ENCODE peak calls at places on chromosomes 3 and 15, in ten cellular contexts. G is H9; W is SK-N-MC; H is caudate nucleus; U is lung; Z is aorta; M is GM23338; N is CD8-positive, alpha-beta memory T cell; A is MM.1S; P is uterus. T is an unnamed sample.

GRCh38 chr3:29976871-29977270 is 629.5 kb upstream of the TGFBR2 start:
- DNase-seq in G (no peak), W (no peak), H (no peak), U (no peak), Z (no peak), M (no peak), N (no peak), A (no peak), P (no peak), T (no peak)

GRCh38 chr15:46892621-46893160 is 824.6 kb upstream of the SEMA6D start:
- DNase-seq in G (no peak), W (no peak), H (no peak), U (no peak), Z (no peak), M (no peak), N (no peak), A (no peak), P (no peak), T (peak)

GRCh38 chr3:14383753-14384152 is 18.7 kb upstream of the SLC6A6 start:
- DNase-seq in G (no peak), W (no peak), H (no peak), U (no peak), Z (no peak), M (no peak), N (no peak), A (no peak), P (no peak), T (no peak)

GRCh38 chr15:80595391-80595790 is 99.7 kb upstream of the ABHD17C start:
- DNase-seq in G (no peak), W (no peak), H (no peak), U (no peak), Z (no peak), M (no peak), N (no peak), A (no peak), P (no peak), T (no peak)

GRCh38 chr3:36701903-36702374 is 62.4 kb downstream of the DCLK3 start:
- DNase-seq in G (no peak), W (no peak), H (no peak), U (no peak), Z (no peak), M (no peak), N (no peak), A (no peak), P (no peak), T (no peak)

GRCh38 chr3:58776231-58776630 is 109.7 kb upstream of the FAM3D start:
- DNase-seq in G (no peak), W (no peak), H (no peak), U (no peak), Z (no peak), M (peak), N (no peak), A (no peak), P (no peak), T (no peak)

GRCh38 chr15:76196949-76197315 is 114.3 kb downstream of the ETFA start:
- DNase-seq in G (no peak), W (no peak), H (no peak), U (no peak), Z (peak), M (no peak), N (no peak), A (no peak), P (no peak), T (no peak)

GRCh38 chr3:152452318-152452717 is 183.6 kb downstream of the MBNL1 start:
- DNase-seq in G (no peak), W (no peak), H (no peak), U (peak), Z (no peak), M (no peak), N (no peak), A (no peak), P (no peak), T (peak)

GRCh38 chr3:120846073-120846472 is 61.9 kb upstream of the STXBP5L start:
- DNase-seq in G (peak), W (no peak), H (no peak), U (no peak), Z (no peak), M (peak), N (no peak), A (no peak), P (no peak), T (no peak)

GRCh38 chr3:5796541-5796940 is 609.0 kb downstream of the EDEM1 start:
- DNase-seq in G (no peak), W (no peak), H (no peak), U (no peak), Z (no peak), M (no peak), N (no peak), A (no peak), P (no peak), T (peak)

GRCh38 chr15:99424978-99425665 is 140.7 kb upstream of the MEF2A start:
- DNase-seq in G (no peak), W (no peak), H (no peak), U (no peak), Z (peak), M (no peak), N (no peak), A (no peak), P (peak), T (peak)

GRCh38 chr3:148042663-148043445 is 633.7 kb downstream of the ZIC1 start:
- DNase-seq in G (no peak), W (no peak), H (no peak), U (no peak), Z (no peak), M (no peak), N (no peak), A (no peak), P (no peak), T (no peak)

GRCh38 chr3:129481783-129482332 is 41.8 kb downstream of the IFT122 start:
- DNase-seq in G (no peak), W (no peak), H (no peak), U (peak), Z (peak), M (peak), N (peak), A (no peak), P (peak), T (no peak)

GRCh38 chr3:48306860-48307530 is 26.5 kb downstream of the SPINK8 start:
- DNase-seq in G (no peak), W (no peak), H (no peak), U (no peak), Z (no peak), M (no peak), N (no peak), A (no peak), P (no peak), T (no peak)

GRCh38 chr15:84731774-84732173 is 15.8 kb upstream of the SEC11A start:
- DNase-seq in G (no peak), W (no peak), H (no peak), U (no peak), Z (no peak), M (no peak), N (no peak), A (no peak), P (no peak), T (no peak)

GRCh38 chr3:169894110-169894509 is 17.3 kb upstream of the SAMD7 start:
- DNase-seq in G (no peak), W (no peak), H (no peak), U (no peak), Z (no peak), M (no peak), N (no peak), A (no peak), P (no peak), T (peak)

GRCh38 chr15:52282418-52282817 is 13.2 kb downstream of the MYO5C start:
- DNase-seq in G (no peak), W (no peak), H (no peak), U (no peak), Z (no peak), M (no peak), N (no peak), A (no peak), P (no peak), T (no peak)

GRCh38 chr3:157282261-157283191 is 122.6 kb upstream of the CCNL1 start:
- DNase-seq in G (no peak), W (peak), H (no peak), U (no peak), Z (no peak), M (no peak), N (no peak), A (no peak), P (peak), T (peak)

GRCh38 chr15:49045691-49046112 is 544 bp downstream of the SECISBP2L start:
- DNase-seq in G (no peak), W (no peak), H (no peak), U (peak), Z (no peak), M (peak), N (no peak), A (peak), P (no peak), T (peak)

GRCh38 chr3:69787436-69788168 is 48.3 kb downstream of the MITF start:
- DNase-seq in G (no peak), W (no peak), H (no peak), U (no peak), Z (no peak), M (no peak), N (no peak), A (no peak), P (no peak), T (peak)

GRCh38 chr3:69791111-69791510 is 51.8 kb downstream of the MITF start:
- DNase-seq in G (no peak), W (peak), H (no peak), U (peak), Z (peak), M (no peak), N (no peak), A (no peak), P (peak), T (peak)

GRCh38 chr3:69786854-69787253 is 47.6 kb downstream of the MITF start:
- DNase-seq in G (no peak), W (no peak), H (no peak), U (no peak), Z (no peak), M (no peak), N (no peak), A (no peak), P (no peak), T (no peak)

GRCh38 chr3:69791919-69792399 is 52.7 kb downstream of the MITF start:
- DNase-seq in G (no peak), W (no peak), H (no peak), U (no peak), Z (no peak), M (peak), N (no peak), A (no peak), P (no peak), T (peak)
- H3K27ac ChIP-seq in G (no peak), W (peak), H (peak), U (peak), Z (no peak), M (no peak), N (peak), A (no peak), P (peak), T (peak)

DNA sequence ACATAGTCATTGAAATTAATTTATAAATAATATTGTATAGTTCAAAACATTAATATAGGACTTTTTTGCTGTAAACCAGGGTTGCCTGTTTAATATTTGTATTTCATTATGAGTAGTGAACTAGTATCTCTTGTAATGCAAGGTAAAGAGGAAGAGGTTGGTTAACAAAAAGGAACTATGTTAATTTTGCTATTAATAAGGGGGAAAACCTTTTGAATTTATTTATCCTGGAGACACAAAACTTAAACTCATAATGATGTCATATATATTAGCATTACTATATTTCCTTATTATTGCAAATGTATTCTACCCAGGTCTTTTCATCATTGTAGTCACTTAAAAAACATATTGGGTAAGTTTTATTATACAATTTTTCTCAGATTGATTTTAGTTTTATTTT is 94.5 kb downstream of the CHL1 start:
- DNase-seq in G (no peak), W (no peak), H (no peak), U (no peak), Z (no peak), M (no peak), N (no peak), A (no peak), P (no peak), T (no peak)
- H3K27ac ChIP-seq in G (no peak), W (no peak), H (no peak), U (no peak), Z (no peak), M (no peak), N (no peak), A (no peak), P (no peak), T (no peak)

GRCh38 chr3:122998856-122999255 is 28.7 kb downstream of the SEMA5B start:
- DNase-seq in G (no peak), W (no peak), H (no peak), U (no peak), Z (no peak), M (no peak), N (no peak), A (no peak), P (no peak), T (peak)

GRCh38 chr3:122994954-122995353 is 32.6 kb downstream of the SEMA5B start:
- DNase-seq in G (no peak), W (no peak), H (no peak), U (no peak), Z (no peak), M (no peak), N (no peak), A (no peak), P (no peak), T (no peak)

GRCh38 chr3:122998206-122998605 is 29.4 kb downstream of the SEMA5B start:
- DNase-seq in G (no peak), W (no peak), H (no peak), U (no peak), Z (no peak), M (no peak), N (no peak), A (no peak), P (no peak), T (no peak)

GRCh38 chr3:122993573-122993972 is 34.0 kb downstream of the SEMA5B start:
- DNase-seq in G (no peak), W (no peak), H (peak), U (no peak), Z (no peak), M (no peak), N (no peak), A (no peak), P (peak), T (no peak)

GRCh38 chr3:122996038-122996580 is 31.5 kb downstream of the SEMA5B start:
- DNase-seq in G (no peak), W (no peak), H (peak), U (no peak), Z (peak), M (no peak), N (no peak), A (no peak), P (peak), T (no peak)
- H3K27ac ChIP-seq in G (no peak), W (no peak), H (no peak), U (no peak), Z (peak), M (no peak), N (no peak), A (no peak), P (no peak), T (no peak)

GRCh38 chr15:62050118-62050517 is 10.1 kb downstream of the VPS13C start:
- DNase-seq in G (no peak), W (no peak), H (no peak), U (no peak), Z (no peak), M (no peak), N (no peak), A (no peak), P (no peak), T (no peak)

GRCh38 chr15:62051166-62051565 is 9.1 kb downstream of the VPS13C start:
- DNase-seq in G (no peak), W (no peak), H (no peak), U (no peak), Z (no peak), M (no peak), N (no peak), A (no peak), P (no peak), T (no peak)

GRCh38 chr15:62047278-62047847 is 12.9 kb downstream of the VPS13C start:
- DNase-seq in G (no peak), W (no peak), H (no peak), U (no peak), Z (no peak), M (no peak), N (no peak), A (no peak), P (no peak), T (no peak)

DNA sequence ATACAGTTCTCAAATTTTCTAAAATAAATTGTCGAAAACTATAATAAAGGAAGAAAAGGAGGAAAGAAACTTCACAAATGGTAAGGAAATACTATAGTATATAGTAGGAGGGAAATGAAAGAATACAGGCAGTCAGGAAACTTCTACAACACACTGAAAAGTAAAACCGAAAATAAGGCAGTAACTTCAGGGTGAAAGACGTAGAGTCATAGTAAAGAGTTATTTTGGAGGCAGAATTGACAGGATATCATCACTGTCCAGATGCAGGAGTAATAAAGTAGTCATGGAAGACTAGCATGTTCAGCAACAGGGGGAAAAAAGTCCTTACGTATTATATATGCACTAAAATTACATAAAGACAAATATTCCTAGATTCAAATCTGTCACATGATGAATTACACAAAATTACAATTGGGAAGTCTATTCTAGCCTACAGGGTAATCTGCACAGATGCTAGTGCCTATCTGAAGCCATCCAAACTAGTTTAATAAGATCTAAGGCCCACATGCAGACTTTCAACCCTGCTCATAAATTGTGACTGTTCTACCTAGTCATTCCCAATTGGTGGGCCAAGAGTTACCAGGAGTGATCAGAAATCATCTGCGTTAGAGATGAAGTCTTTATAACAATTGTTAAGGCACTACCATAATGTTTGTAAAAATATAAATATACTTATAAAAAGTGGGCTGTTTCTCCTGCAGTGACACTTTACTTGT is 14.0 kb downstream of the VPS13C start:
- DNase-seq in G (no peak), W (no peak), H (no peak), U (no peak), Z (no peak), M (no peak), N (no peak), A (peak), P (no peak), T (no peak)
- H3K27ac ChIP-seq in G (no peak), W (no peak), H (no peak), U (no peak), Z (no peak), M (no peak), N (no peak), A (peak), P (no peak), T (no peak)

GRCh38 chr3:100602506-100603444 is 6.6 kb upstream of the ADGRG7 start:
- DNase-seq in G (peak), W (no peak), H (no peak), U (no peak), Z (no peak), M (no peak), N (no peak), A (peak), P (no peak), T (no peak)
- H3K27ac ChIP-seq in G (no peak), W (peak), H (no peak), U (no peak), Z (no peak), M (no peak), N (no peak), A (peak), P (no peak), T (no peak)

GRCh38 chr3:195583831-195584542 is at the start of gene APOD:
- DNase-seq in G (no peak), W (no peak), H (peak), U (peak), Z (no peak), M (no peak), N (no peak), A (no peak), P (peak), T (no peak)
- H3K27ac ChIP-seq in G (no peak), W (peak), H (peak), U (peak), Z (no peak), M (no peak), N (no peak), A (no peak), P (peak), T (no peak)

DNA sequence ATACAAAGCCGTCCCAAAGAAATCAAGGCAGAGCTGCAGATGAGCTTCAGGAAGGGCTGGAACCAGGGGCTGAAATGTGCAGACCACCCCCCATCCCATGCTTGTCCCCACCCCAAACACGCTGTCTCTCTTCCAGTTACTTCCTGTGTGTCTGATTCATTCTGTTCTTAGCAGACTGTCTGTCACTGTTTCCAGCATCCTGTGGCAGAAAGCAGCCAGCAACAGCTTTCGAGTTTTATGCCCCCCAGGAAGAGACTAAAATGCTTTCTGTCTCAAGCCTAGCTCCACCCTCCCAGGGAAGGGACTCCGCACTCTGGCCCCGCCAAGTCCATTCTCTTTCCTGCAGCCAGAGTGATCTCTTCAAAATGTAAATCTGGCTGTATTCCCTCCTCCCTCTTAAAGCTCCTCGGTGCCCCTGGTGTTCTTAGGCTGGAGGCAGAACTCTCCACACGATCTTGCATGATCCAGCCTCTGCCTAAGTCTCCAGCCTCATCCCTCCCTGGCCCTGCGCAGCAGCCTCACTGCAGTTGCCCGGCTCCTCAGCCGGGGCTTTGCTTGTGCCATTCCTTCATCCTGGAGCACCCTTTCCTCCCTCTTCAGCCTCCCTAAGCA is 41.5 kb downstream of the HRH1 start:
- DNase-seq in G (peak), W (no peak), H (no peak), U (no peak), Z (peak), M (peak), N (no peak), A (no peak), P (no peak), T (no peak)
- H3K27ac ChIP-seq in G (no peak), W (no peak), H (no peak), U (no peak), Z (peak), M (no peak), N (no peak), A (no peak), P (peak), T (peak)

T was measured in trophoblast cell.